ENCODE peak calls at places on chromosomes 5 and 9, in five cellular contexts. J is GM20000; K is right cardiac atrium; V is stimulated activated CD4-positive, alpha-beta T cell treated with anti-CD3 and anti-CD28 coated beads, Interleukin-12 subunit alpha, Interleukin-12 subunit beta, amount 100 ng/mL, for 4 hours; O is fibroblast of mammary gland. Y is an unnamed sample.

GRCh38 chr9:135294826-135295225 is 184.8 kb upstream of the PPP1R26 start:
- DNase-seq in J (no peak), K (peak), V (no peak), O (no peak), Y (no peak)

GRCh38 chr5:17989567-17989966 is 355.3 kb downstream of the TAF11L14 start:
- DNase-seq in J (no peak), K (no peak), V (no peak), O (no peak), Y (no peak)

GRCh38 chr9:121217609-121218292 is 16.1 kb upstream of the RAB14 start:
- DNase-seq in J (peak), K (no peak), V (no peak), O (peak), Y (no peak)

GRCh38 chr9:120528834-120529233 is 51.1 kb downstream of the CDK5RAP2 start:
- DNase-seq in J (no peak), K (no peak), V (no peak), O (no peak), Y (no peak)

GRCh38 chr5:154241021-154241420 is 50.5 kb downstream of the GALNT10 start:
- DNase-seq in J (no peak), K (no peak), V (no peak), O (no peak), Y (no peak)

GRCh38 chr9:106228861-106229260 is 534.5 kb downstream of the TMEM38B start:
- DNase-seq in J (no peak), K (peak), V (no peak), O (no peak), Y (no peak)

GRCh38 chr9:95086564-95086955 is 230.9 kb downstream of the FANCC start:
- DNase-seq in J (no peak), K (no peak), V (no peak), O (no peak), Y (no peak)

GRCh38 chr9:20832775-20833174 is 148.7 kb downstream of the FOCAD start:
- DNase-seq in J (no peak), K (no peak), V (no peak), O (no peak), Y (no peak)

GRCh38 chr9:34123682-34124081 is 2.8 kb downstream of the DCAF12 start:
- DNase-seq in J (peak), K (no peak), V (no peak), O (no peak), Y (no peak)

GRCh38 chr9:75238311-75238976 is 150.1 kb downstream of the OSTF1 start:
- DNase-seq in J (peak), K (no peak), V (peak), O (peak), Y (peak)

GRCh38 chr9:79953908-79954307 is 382.1 kb downstream of the TLE4 start:
- DNase-seq in J (no peak), K (no peak), V (no peak), O (no peak), Y (no peak)

GRCh38 chr9:91571036-91571435 is 147.4 kb upstream of the NFIL3 start:
- DNase-seq in J (no peak), K (no peak), V (no peak), O (no peak), Y (no peak)

GRCh38 chr5:56175465-56175864 is 57.7 kb downstream of the ANKRD55 start:
- DNase-seq in J (no peak), K (no peak), V (no peak), O (peak), Y (no peak)

GRCh38 chr9:134173127-134174072 is 9.0 kb upstream of the RNU6ATAC start:
- DNase-seq in J (no peak), K (peak), V (no peak), O (no peak), Y (no peak)

GRCh38 chr5:171437286-171437821 is 17.9 kb downstream of the FGF18 start:
- DNase-seq in J (no peak), K (no peak), V (no peak), O (no peak), Y (no peak)

GRCh38 chr5:67182406-67182805 is 14.2 kb downstream of the CD180 start:
- DNase-seq in J (no peak), K (peak), V (no peak), O (peak), Y (no peak)

GRCh38 chr9:116389546-116390305 is 236.1 kb downstream of the PAPPA start:
- DNase-seq in J (no peak), K (no peak), V (no peak), O (no peak), Y (no peak)

GRCh38 chr9:88746029-88746743 is 211.2 kb downstream of the NXNL2 start:
- DNase-seq in J (no peak), K (peak), V (no peak), O (peak), Y (no peak)

GRCh38 chr5:54634089-54634488 is 116.5 kb downstream of the SNX18 start:
- DNase-seq in J (no peak), K (no peak), V (no peak), O (no peak), Y (no peak)

GRCh38 chr5:138241688-138242547 is 28.8 kb upstream of the CDC23 start:
- DNase-seq in J (peak), K (peak), V (no peak), O (no peak), Y (peak)

GRCh38 chr9:27400334-27400875 is 103.5 kb upstream of the EQTN start:
- DNase-seq in J (no peak), K (no peak), V (no peak), O (no peak), Y (no peak)

GRCh38 chr5:137022043-137022442 is 477.1 kb downstream of the SPOCK1 start:
- DNase-seq in J (no peak), K (peak), V (no peak), O (peak), Y (no peak)

GRCh38 chr9:35553670-35554543 is 51.2 kb upstream of the TESK1 start:
- DNase-seq in J (peak), K (peak), V (peak), O (peak), Y (peak)

Y was measured in COR-L47.